ENCODE peak calls at places on chromosome 14, in eight cellular contexts. M is PC-3, B is cardiac muscle cell, I is A549, V is BE2C, N is left ventricle myocardium inferior, X is astrocyte, G is GM23338. Z is an unnamed sample. For H3K4me1, the result is how much of the 10 kb centered on the place peaks cover.

GRCh38 chr14:36915089-36915488 is 253.4 kb downstream of the PAX9 start:
- DNase-seq in M (peak), B (no peak), I (no peak), V (no peak), N (no peak), X (no peak), G (no peak), Z (no peak)

GRCh38 chr14:100590726-100591452 is 3.7 kb upstream of the BEGAIN start:
- DNase-seq in M (no peak), B (no peak), I (no peak), V (peak), N (peak), X (no peak), G (no peak), Z (no peak)

GRCh38 chr14:104522926-104523545 is 56.5 kb upstream of the C14orf180 start:
- DNase-seq in M (no peak), B (no peak), I (no peak), V (no peak), N (no peak), X (no peak), G (no peak), Z (no peak)

GRCh38 chr14:98498019-98498885 is 773.7 kb downstream of the BCL11B start:
- DNase-seq in M (no peak), B (no peak), I (no peak), V (no peak), N (no peak), X (no peak), G (no peak), Z (no peak)

GRCh38 chr14:81535399-81536124 is 1.9 kb upstream of the SEL1L start:
- DNase-seq in M (no peak), B (no peak), I (no peak), V (no peak), N (no peak), X (no peak), G (no peak), Z (no peak)

GRCh38 chr14:100893228-100893601 is 10.3 kb downstream of the RTL1 start:
- DNase-seq in M (no peak), B (no peak), I (no peak), V (no peak), N (no peak), X (no peak), G (no peak), Z (no peak)

GRCh38 chr14:51398898-51399297 is 158.9 kb downstream of the TMX1 start:
- DNase-seq in M (peak), B (no peak), I (peak), V (no peak), N (no peak), X (peak), G (no peak), Z (no peak)

GRCh38 chr14:66403183-66403582 is 83.0 kb upstream of the CCDC196 start:
- DNase-seq in M (peak), B (no peak), I (peak), V (no peak), N (no peak), X (peak), G (peak), Z (peak)

GRCh38 chr14:28143340-28143739 is 623.2 kb upstream of the FOXG1 start:
- DNase-seq in M (no peak), B (no peak), I (no peak), V (no peak), N (no peak), X (no peak), G (peak), Z (no peak)

GRCh38 chr14:69612014-69612758 is 790 bp downstream of the SUSD6 start:
- DNase-seq in M (peak), B (no peak), I (no peak), V (peak), N (peak), X (no peak), G (peak), Z (no peak)

DNA sequence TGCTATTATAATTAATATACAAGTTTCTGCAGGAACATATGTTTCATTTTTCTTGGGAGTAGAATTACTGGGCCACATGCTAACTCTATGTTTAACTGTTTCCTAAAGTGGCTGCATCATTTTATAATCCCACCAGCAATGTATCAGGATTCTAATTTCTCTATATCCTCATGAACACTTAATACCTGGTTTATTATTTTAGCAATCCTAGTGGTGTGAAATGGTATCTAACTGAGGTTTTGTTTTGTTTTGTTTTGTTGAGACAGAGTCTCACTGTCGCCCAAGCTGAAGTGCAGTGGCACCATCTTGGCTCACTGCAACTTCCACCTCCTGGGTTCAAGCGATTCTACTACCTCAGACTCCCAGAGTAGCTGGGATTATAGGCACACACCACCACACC is 6.5 kb downstream of the SPTLC2 start:
- DNase-seq in M (no peak), B (no peak), I (no peak), V (no peak), N (no peak), X (no peak), G (no peak), Z (no peak)
- TF ChIP-seq CTCF in M (no peak), B (no peak), I (no peak), V (no peak), N (no peak), X (no peak), G (no peak), Z (no peak)

GRCh38 chr14:30864934-30865333 is 9.4 kb upstream of the COCH start:
- DNase-seq in M (no peak), B (no peak), I (no peak), V (no peak), N (no peak), X (no peak), G (no peak), Z (no peak)

GRCh38 chr14:30873308-30874119 is 845 bp upstream of the COCH start:
- DNase-seq in M (no peak), B (no peak), I (no peak), V (no peak), N (no peak), X (no peak), G (no peak), Z (no peak)

GRCh38 chr14:30868736-30869135 is 5.6 kb upstream of the COCH start:
- DNase-seq in M (no peak), B (no peak), I (no peak), V (no peak), N (no peak), X (no peak), G (no peak), Z (no peak)

GRCh38 chr14:30872602-30873001 is 1.8 kb upstream of the COCH start:
- DNase-seq in M (no peak), B (no peak), I (no peak), V (no peak), N (no peak), X (no peak), G (peak), Z (no peak)

GRCh38 chr14:30869525-30870150 is 4.7 kb upstream of the COCH start:
- DNase-seq in M (no peak), B (no peak), I (no peak), V (no peak), N (no peak), X (no peak), G (no peak), Z (no peak)
- H3K4me1 ChIP-seq in M (under half), B (under half), I (under half), V (under half), N (under half), X (under half), G (under half), Z (under half)

GRCh38 chr14:85532570-85532969 is 2.6 kb downstream of the FLRT2 start:
- DNase-seq in M (no peak), B (no peak), I (no peak), V (no peak), N (no peak), X (no peak), G (no peak), Z (no peak)

GRCh38 chr14:85530626-85531025 is 682 bp downstream of the FLRT2 start:
- DNase-seq in M (no peak), B (no peak), I (no peak), V (no peak), N (no peak), X (no peak), G (no peak), Z (no peak)

GRCh38 chr14:85532981-85533820 is 3.3 kb downstream of the FLRT2 start:
- DNase-seq in M (peak), B (peak), I (peak), V (no peak), N (peak), X (peak), G (peak), Z (no peak)

GRCh38 chr14:85531141-85531593 is 1.2 kb downstream of the FLRT2 start:
- DNase-seq in M (no peak), B (peak), I (peak), V (no peak), N (peak), X (peak), G (peak), Z (no peak)

GRCh38 chr14:85531594-85532391 is 1.8 kb downstream of the FLRT2 start:
- DNase-seq in M (no peak), B (peak), I (peak), V (peak), N (peak), X (peak), G (peak), Z (no peak)
- TF ChIP-seq CTCF in M (no peak), B (peak), I (peak), V (no peak), N (peak), X (no peak), G (no peak), Z (no peak)

GRCh38 chr14:70907996-70908917 is 998 bp downstream of the PCNX1 start:
- DNase-seq in M (peak), B (peak), I (peak), V (peak), N (peak), X (peak), G (peak), Z (no peak)
- H3K4me1 ChIP-seq in M (under half), B (under half), I (under half), V (under half), N (half or more), X (under half), G (under half), Z (under half)

GRCh38 chr14:59428581-59429012 is 36.6 kb downstream of the GPR135 start:
- DNase-seq in M (peak), B (no peak), I (no peak), V (no peak), N (no peak), X (peak), G (no peak), Z (no peak)
- TF ChIP-seq CTCF in M (peak), B (peak), I (no peak), V (no peak), N (peak), X (no peak), G (peak), Z (peak)